ENCODE peak calls at places on chromosome 13, in seven cellular contexts. H is left ventricle myocardium inferior, S is brain microvascular endothelial cell, R is GM12865, U is PC-9, M is A549, O is Caco-2. F is an unnamed sample.
A peak's percentile ranks its signal among the peaks of the same experiment; 100 is the strongest.

GRCh38 chr13:101144808-101145419 is 271.4 kb downstream of the NALCN start:
- DNase-seq in H (no peak), S (peak; percentile 22), R (peak; percentile 67), U (peak; percentile 7), M (peak; percentile 50), O (peak; percentile 47), F (peak; percentile 33)

GRCh38 chr13:21805733-21806132 is 134.9 kb downstream of the FGF9 start:
- DNase-seq in H (no peak), S (no peak), R (no peak), U (no peak), M (no peak), O (no peak), F (no peak)

GRCh38 chr13:65302691-65303090 is 1927.4 kb downstream of the PCDH9 start:
- DNase-seq in H (no peak), S (no peak), R (no peak), U (no peak), M (no peak), O (no peak), F (no peak)

GRCh38 chr13:47826481-47826880 is 174.6 kb downstream of the SUCLA2 start:
- DNase-seq in H (no peak), S (peak; percentile 73), R (no peak), U (no peak), M (no peak), O (no peak), F (no peak)

GRCh38 chr13:23918208-23918607 is 20.9 kb upstream of the C1QTNF9B start:
- DNase-seq in H (no peak), S (no peak), R (no peak), U (no peak), M (no peak), O (no peak), F (no peak)

GRCh38 chr13:113561417-113562084 is 23.0 kb upstream of the TFDP1 start:
- DNase-seq in H (no peak), S (no peak), R (no peak), U (no peak), M (no peak), O (no peak), F (no peak)

GRCh38 chr13:41746259-41746658 is 214.7 kb downstream of the VWA8 start:
- DNase-seq in H (no peak), S (peak; percentile 47), R (no peak), U (no peak), M (no peak), O (no peak), F (no peak)

GRCh38 chr13:22064854-22065646 is 394.2 kb downstream of the FGF9 start:
- DNase-seq in H (no peak), S (no peak), R (no peak), U (no peak), M (no peak), O (no peak), F (no peak)

GRCh38 chr13:21104199-21105019 is 43.0 kb upstream of the LATS2 start:
- DNase-seq in H (no peak), S (no peak), R (no peak), U (no peak), M (no peak), O (no peak), F (no peak)

GRCh38 chr13:27607125-27607524 is 13.2 kb downstream of the LNX2 start:
- DNase-seq in H (no peak), S (peak; percentile 89), R (no peak), U (peak; percentile 8), M (peak; percentile 63), O (no peak), F (no peak)

GRCh38 chr13:59659981-59660380 is 503.7 kb downstream of the DIAPH3 start:
- DNase-seq in H (no peak), S (no peak), R (no peak), U (no peak), M (no peak), O (no peak), F (no peak)

GRCh38 chr13:76512676-76513277 is 373.4 kb downstream of the KCTD12 start:
- DNase-seq in H (no peak), S (peak; percentile 92), R (no peak), U (no peak), M (peak; percentile 4), O (no peak), F (no peak)

GRCh38 chr13:32165791-32166190 is 134.2 kb downstream of the FRY start:
- DNase-seq in H (peak; percentile 74), S (no peak), R (no peak), U (no peak), M (no peak), O (peak; percentile 20), F (no peak)

GRCh38 chr13:111322001-111322915 is 1.8 kb downstream of the TEX29 start:
- DNase-seq in H (no peak), S (no peak), R (no peak), U (no peak), M (no peak), O (no peak), F (no peak)

GRCh38 chr13:68176486-68176885 is 946.4 kb upstream of the PCDH9 start:
- DNase-seq in H (no peak), S (peak; percentile 77), R (no peak), U (peak; percentile 2), M (peak; percentile 10), O (no peak), F (no peak)

GRCh38 chr13:101325423-101325822 is 90.9 kb downstream of the NALCN start:
- DNase-seq in H (no peak), S (no peak), R (no peak), U (no peak), M (no peak), O (no peak), F (no peak)

GRCh38 chr13:76730220-76730619 is 156.0 kb downstream of the KCTD12 start:
- DNase-seq in H (no peak), S (no peak), R (no peak), U (no peak), M (no peak), O (no peak), F (no peak)

GRCh38 chr13:37617162-37617561 is 18.6 kb upstream of the POSTN start:
- DNase-seq in H (no peak), S (peak; percentile 90), R (no peak), U (peak; percentile 14), M (peak; percentile 35), O (peak; percentile 11), F (no peak)

GRCh38 chr13:82292334-82292733 is 1589.9 kb downstream of the SLITRK1 start:
- DNase-seq in H (no peak), S (no peak), R (no peak), U (no peak), M (no peak), O (no peak), F (peak; percentile 3)

GRCh38 chr13:21012211-21012610 is 49.2 kb downstream of the LATS2 start:
- DNase-seq in H (no peak), S (no peak), R (no peak), U (no peak), M (no peak), O (no peak), F (no peak)

GRCh38 chr13:80040219-80040976 is 300.5 kb downstream of the SPRY2 start:
- DNase-seq in H (no peak), S (peak; percentile 95), R (no peak), U (no peak), M (peak; percentile 92), O (peak; percentile 6), F (no peak)

DNA sequence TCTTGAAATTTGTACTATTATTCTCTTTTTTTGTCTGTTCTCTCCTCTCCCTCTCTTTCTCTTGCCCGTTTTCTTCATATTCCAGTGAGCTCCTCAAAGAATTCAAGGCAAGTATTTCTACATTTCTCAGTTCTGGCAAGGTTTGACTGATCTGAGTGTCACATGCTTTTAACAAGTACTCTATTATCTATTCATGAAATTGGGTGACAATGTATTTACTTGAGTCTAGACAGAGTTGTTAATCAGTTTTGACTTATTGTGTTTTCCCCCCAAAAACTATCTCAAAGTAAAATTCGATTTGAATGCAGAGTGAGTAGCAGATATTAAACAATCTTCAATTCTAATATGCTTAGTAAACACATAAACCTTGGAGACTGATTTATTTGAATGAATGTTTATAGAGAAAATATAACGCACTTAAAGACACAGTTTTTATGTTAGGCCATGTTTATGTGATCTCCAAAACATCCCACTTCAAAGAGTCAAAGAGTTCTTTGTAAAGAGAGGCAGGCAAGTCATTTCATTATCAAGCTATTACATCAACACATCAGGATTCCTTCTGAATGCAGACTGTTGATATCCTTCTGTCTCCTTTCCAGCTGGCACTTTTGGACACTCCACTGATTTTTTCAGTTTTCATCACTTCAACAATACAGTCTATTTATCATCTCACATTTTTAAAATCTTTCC is 166.5 kb downstream of the SLITRK6 start:
- DNase-seq in H (no peak), S (no peak), R (no peak), U (no peak), M (no peak), O (no peak), F (no peak)
- H3K4me3 ChIP-seq in H (no peak overlapping the region), S (no peak overlapping the region), R (no peak overlapping the region), U (no peak overlapping the region), M (no peak overlapping the region), O (no peak overlapping the region), F (no peak overlapping the region)

DNA sequence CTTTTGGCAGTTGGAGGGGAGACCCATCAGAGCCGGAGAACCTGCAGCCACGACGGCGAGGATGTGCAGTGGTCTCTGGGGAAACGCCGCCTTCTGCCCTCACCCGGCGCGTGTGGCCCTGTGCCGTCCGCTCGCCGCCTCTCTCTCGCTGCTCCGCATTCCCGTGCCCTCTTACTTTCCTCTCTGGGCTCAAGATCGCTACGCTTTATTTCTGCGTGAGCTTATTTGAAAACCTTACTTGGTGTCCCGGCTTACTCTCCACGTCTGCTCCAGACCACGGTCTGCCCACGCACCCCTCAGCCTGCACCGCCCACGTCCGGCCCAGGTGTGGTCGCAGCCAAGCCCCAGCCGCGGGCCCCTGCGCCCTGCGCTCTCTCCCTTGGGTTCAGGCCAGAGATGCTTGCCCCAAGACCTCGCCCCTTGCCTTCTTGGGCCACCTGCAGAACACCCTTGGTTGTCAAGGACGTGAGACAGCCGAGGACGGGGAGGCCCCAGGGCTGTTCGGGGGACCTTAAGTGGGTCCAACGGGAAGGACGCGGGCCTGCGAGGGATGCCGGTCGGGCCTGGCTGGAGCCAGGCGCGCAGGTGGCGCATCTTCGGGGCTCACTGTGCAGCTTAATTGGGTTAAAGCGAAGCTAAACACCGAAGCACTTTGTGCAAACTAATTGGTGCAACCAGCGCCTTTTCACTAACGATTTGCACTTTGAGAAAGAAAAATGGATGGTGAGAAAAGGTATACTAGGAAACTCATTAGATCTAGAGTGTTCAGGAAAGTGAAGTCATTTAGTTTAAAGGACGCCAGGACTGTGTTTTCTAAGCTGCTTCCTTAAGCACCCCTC is 2.1 kb upstream of the MAB21L1 start:
- DNase-seq in H (no peak), S (no peak), R (peak; percentile 2), U (no peak), M (no peak), O (no peak), F (no peak)
- H3K4me3 ChIP-seq in H (peak overlapping the region; percentile 15), S (no peak overlapping the region), R (no peak overlapping the region), U (no peak overlapping the region), M (no peak overlapping the region), O (no peak overlapping the region), F (no peak overlapping the region)

DNA sequence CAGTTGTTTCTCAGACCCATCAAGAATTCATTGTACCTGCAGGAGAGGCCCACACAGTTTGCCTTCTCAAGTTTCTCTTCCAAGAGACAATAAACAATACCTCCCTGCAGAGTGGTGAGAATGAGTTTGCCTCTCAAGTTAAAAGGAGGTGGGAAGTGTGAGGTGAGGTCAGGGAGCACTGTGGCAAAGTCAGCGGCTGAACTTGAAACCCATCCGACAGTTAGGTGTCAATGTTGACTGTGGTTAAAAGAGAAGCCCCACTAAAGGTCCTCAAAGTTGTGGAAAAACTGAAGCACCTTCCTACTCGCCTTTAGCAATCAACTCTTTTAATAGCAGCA is 73.0 kb upstream of the TSC22D1 start:
- DNase-seq in H (no peak), S (no peak), R (peak; percentile 69), U (no peak), M (no peak), O (no peak), F (no peak)
- H3K4me3 ChIP-seq in H (no peak overlapping the region), S (no peak overlapping the region), R (no peak overlapping the region), U (no peak overlapping the region), M (no peak overlapping the region), O (no peak overlapping the region), F (no peak overlapping the region)

GRCh38 chr13:28707629-28708427 is 10.9 kb downstream of the SLC46A3 start:
- DNase-seq in H (no peak), S (peak; percentile 63), R (peak; percentile 94), U (no peak), M (no peak), O (no peak), F (peak; percentile 33)
- H3K4me3 ChIP-seq in H (no peak overlapping the region), S (no peak overlapping the region), R (no peak overlapping the region), U (no peak overlapping the region), M (no peak overlapping the region), O (no peak overlapping the region), F (no peak overlapping the region)